ENCODE peak calls at places on chromosomes 7 and 10, in ten cellular contexts. B is right cardiac atrium; R is HT1080; X is activated effector memory CD4-positive, alpha-beta T cell treated with anti-CD3 and anti-CD28 coated beads, Interleukin-2, amount 50 U/mL, for 16 hours; E is substantia nigra; J is stimulated activated CD8-positive, alpha-beta memory T cell treated with anti-CD3 and anti-CD28 coated beads, Interleukin-15, amount 100 ng/mL, for 1 hour; Q is cerebellar nuclear complex; D is activated T-cell treated with anti-CD3 and anti-CD28 coated beads for 4 hours; H is mammary epithelial cell; C is Caki2. T is an unnamed sample.

GRCh38 chr10:90289037-90289436 is 568.8 kb downstream of the HTR7 start:
- DNase-seq in E (no peak), B (no peak), C (no peak), R (peak; percentile 70), J (no peak), H (peak; percentile 30), Q (no peak), X (no peak), D (no peak), T (no peak)

GRCh38 chr7:154841731-154842331 is 161.1 kb downstream of the PAXIP1 start:
- DNase-seq in R (no peak), E (no peak), J (no peak), Q (no peak), H (no peak), X (no peak), B (no peak), C (no peak), D (no peak), T (no peak)

GRCh38 chr7:135169141-135169935 is 1.2 kb downstream of the CYREN start:
- DNase-seq in D (peak; percentile 42), H (peak; percentile 81), Q (no peak), J (no peak), X (peak; percentile 88), E (no peak), C (peak; percentile 59), R (peak; percentile 44), B (no peak), T (peak; percentile 73)

GRCh38 chr10:85319826-85320225 is 991.4 kb downstream of the CCSER2 start:
- DNase-seq in C (no peak), Q (no peak), D (no peak), B (peak; percentile 39), H (no peak), E (peak; percentile 68), R (no peak), J (no peak), X (no peak), T (no peak)

GRCh38 chr10:73625004-73625883 is 16.0 kb downstream of the MYOZ1 start:
- DNase-seq in X (peak; percentile 73), C (peak; percentile 56), H (peak; percentile 52), R (peak; percentile 34), Q (no peak), B (no peak), J (no peak), E (peak; percentile 23), D (no peak), T (peak; percentile 65)

GRCh38 chr7:5525271-5526189 is 101.9 kb upstream of the TNRC18 start:
- DNase-seq in H (peak; percentile 47), R (peak; percentile 83), E (no peak), X (peak; percentile 69), D (no peak), C (peak; percentile 58), B (no peak), Q (no peak), J (no peak), T (peak; percentile 58)

GRCh38 chr7:98921608-98922372 is 43.5 kb downstream of the TRRAP start:
- DNase-seq in C (no peak), H (no peak), J (no peak), Q (no peak), E (no peak), B (no peak), X (no peak), D (no peak), R (no peak), T (no peak)

GRCh38 chr10:69337312-69338132 is 59.2 kb downstream of the HK1 start:
- DNase-seq in E (no peak), J (no peak), Q (no peak), D (no peak), B (peak; percentile 73), H (peak; percentile 95), R (no peak), X (no peak), C (peak; percentile 81), T (peak; percentile 96)

GRCh38 chr10:119368991-119369869 is 161.9 kb downstream of the GRK5 start:
- DNase-seq in X (no peak), H (no peak), J (no peak), Q (no peak), E (no peak), R (no peak), B (no peak), C (no peak), D (no peak), T (no peak)

T was measured in MCF 10A.